ENCODE peak calls at places on chromosomes 2 and 18, in ten cellular contexts. One of them, this sample, is unnamed.

GRCh38 chr18:61727241-61727640 is 165.6 kb downstream of the RNF152 start:
- DNase-seq in OCI-LY7: no peak
- DNase-seq in mesothelial cell of epicardium: no peak
- DNase-seq in NCI-H510A treated with DMSO at 0.1 percent for 48 hours: no peak
- DNase-seq in T-helper 1 cell: no peak
- DNase-seq in GDM1: no peak
- DNase-seq in neural crest cell: no peak
- DNase-seq in heart left ventricle: no peak
- DNase-seq in GM23248: peak; percentile 68
- DNase-seq in stimulated activated CD4-positive, alpha-beta T cell treated with anti-CD3 and anti-CD28 coated beads, TNF-alpha, amount 100 ng/mL, for 24 hours: no peak
- DNase-seq in this sample: no peak

GRCh38 chr2:75311993-75312392 is 112.7 kb upstream of the TACR1 start:
- DNase-seq in OCI-LY7: peak; percentile 90
- DNase-seq in mesothelial cell of epicardium: no peak
- DNase-seq in NCI-H510A treated with DMSO at 0.1 percent for 48 hours: peak; percentile 26
- DNase-seq in T-helper 1 cell: no peak
- DNase-seq in GDM1: no peak
- DNase-seq in neural crest cell: no peak
- DNase-seq in heart left ventricle: no peak
- DNase-seq in GM23248: no peak
- DNase-seq in stimulated activated CD4-positive, alpha-beta T cell treated with anti-CD3 and anti-CD28 coated beads, TNF-alpha, amount 100 ng/mL, for 24 hours: no peak
- DNase-seq in this sample: no peak

GRCh38 chr2:25341031-25341727 is 546 bp downstream of the DNMT3A start:
- DNase-seq in OCI-LY7: peak; percentile 35
- DNase-seq in mesothelial cell of epicardium: peak; percentile 62
- DNase-seq in NCI-H510A treated with DMSO at 0.1 percent for 48 hours: no peak
- DNase-seq in T-helper 1 cell: no peak
- DNase-seq in GDM1: peak; percentile 22
- DNase-seq in neural crest cell: no peak
- DNase-seq in heart left ventricle: peak; percentile 55
- DNase-seq in GM23248: peak; percentile 39
- DNase-seq in stimulated activated CD4-positive, alpha-beta T cell treated with anti-CD3 and anti-CD28 coated beads, TNF-alpha, amount 100 ng/mL, for 24 hours: no peak
- DNase-seq in this sample: no peak

GRCh38 chr2:234932591-234933168 is 19.1 kb upstream of the SH3BP4 start:
- DNase-seq in OCI-LY7: no peak
- DNase-seq in mesothelial cell of epicardium: no peak
- DNase-seq in NCI-H510A treated with DMSO at 0.1 percent for 48 hours: no peak
- DNase-seq in T-helper 1 cell: no peak
- DNase-seq in GDM1: no peak
- DNase-seq in neural crest cell: no peak
- DNase-seq in heart left ventricle: no peak
- DNase-seq in GM23248: no peak
- DNase-seq in stimulated activated CD4-positive, alpha-beta T cell treated with anti-CD3 and anti-CD28 coated beads, TNF-alpha, amount 100 ng/mL, for 24 hours: no peak
- DNase-seq in this sample: no peak

GRCh38 chr2:54579061-54579681 is 123.0 kb downstream of the SPTBN1 start:
- DNase-seq in OCI-LY7: no peak
- DNase-seq in mesothelial cell of epicardium: no peak
- DNase-seq in NCI-H510A treated with DMSO at 0.1 percent for 48 hours: no peak
- DNase-seq in T-helper 1 cell: no peak
- DNase-seq in GDM1: no peak
- DNase-seq in neural crest cell: no peak
- DNase-seq in heart left ventricle: no peak
- DNase-seq in GM23248: no peak
- DNase-seq in stimulated activated CD4-positive, alpha-beta T cell treated with anti-CD3 and anti-CD28 coated beads, TNF-alpha, amount 100 ng/mL, for 24 hours: no peak
- DNase-seq in this sample: no peak

GRCh38 chr2:236904389-236905263 is 181.1 kb upstream of the COPS8 start:
- DNase-seq in OCI-LY7: no peak
- DNase-seq in mesothelial cell of epicardium: no peak
- DNase-seq in NCI-H510A treated with DMSO at 0.1 percent for 48 hours: no peak
- DNase-seq in T-helper 1 cell: no peak
- DNase-seq in GDM1: no peak
- DNase-seq in neural crest cell: no peak
- DNase-seq in heart left ventricle: no peak
- DNase-seq in GM23248: peak; percentile 59
- DNase-seq in stimulated activated CD4-positive, alpha-beta T cell treated with anti-CD3 and anti-CD28 coated beads, TNF-alpha, amount 100 ng/mL, for 24 hours: no peak
- DNase-seq in this sample: no peak

GRCh38 chr2:237980751-237981150 is 13.9 kb downstream of the UBE2F start:
- DNase-seq in OCI-LY7: no peak
- DNase-seq in mesothelial cell of epicardium: no peak
- DNase-seq in NCI-H510A treated with DMSO at 0.1 percent for 48 hours: no peak
- DNase-seq in T-helper 1 cell: no peak
- DNase-seq in GDM1: no peak
- DNase-seq in neural crest cell: no peak
- DNase-seq in heart left ventricle: no peak
- DNase-seq in GM23248: no peak
- DNase-seq in stimulated activated CD4-positive, alpha-beta T cell treated with anti-CD3 and anti-CD28 coated beads, TNF-alpha, amount 100 ng/mL, for 24 hours: peak; percentile 38
- DNase-seq in this sample: no peak

GRCh38 chr2:136823291-136823690 is 57.9 kb downstream of the THSD7B start:
- DNase-seq in OCI-LY7: no peak
- DNase-seq in mesothelial cell of epicardium: no peak
- DNase-seq in NCI-H510A treated with DMSO at 0.1 percent for 48 hours: no peak
- DNase-seq in T-helper 1 cell: no peak
- DNase-seq in GDM1: no peak
- DNase-seq in neural crest cell: no peak
- DNase-seq in heart left ventricle: no peak
- DNase-seq in GM23248: no peak
- DNase-seq in stimulated activated CD4-positive, alpha-beta T cell treated with anti-CD3 and anti-CD28 coated beads, TNF-alpha, amount 100 ng/mL, for 24 hours: no peak
- DNase-seq in this sample: no peak

GRCh38 chr2:191155608-191156071 is 4.8 kb upstream of the STAT4 start:
- DNase-seq in OCI-LY7: peak; percentile 24
- DNase-seq in mesothelial cell of epicardium: no peak
- DNase-seq in NCI-H510A treated with DMSO at 0.1 percent for 48 hours: peak; percentile 68
- DNase-seq in T-helper 1 cell: no peak
- DNase-seq in GDM1: peak; percentile 6
- DNase-seq in neural crest cell: no peak
- DNase-seq in heart left ventricle: no peak
- DNase-seq in GM23248: peak; percentile 75
- DNase-seq in stimulated activated CD4-positive, alpha-beta T cell treated with anti-CD3 and anti-CD28 coated beads, TNF-alpha, amount 100 ng/mL, for 24 hours: no peak
- DNase-seq in this sample: no peak